ENCODE peak calls at places on chromosomes 4 and X, in five cellular contexts. F is upper lobe of left lung, L is HepG2, X is GM12878, U is K562. A is an unnamed sample. For H3K36me3, the result is how much of the 10 kb centered on the place peaks cover.

GRCh38 chrX:41720125-41720780 is 3.7 kb upstream of the GPR82 start:
- ATAC-seq in F (no peak), L (no peak), X (peak), U (no peak), A (no peak)

GRCh38 chr4:139872274-139872673 is 206.7 kb downstream of the MGST2 start:
- ATAC-seq in F (peak), L (peak), X (no peak), U (no peak), A (no peak)

GRCh38 chr4:72312032-72312650 is 256.9 kb downstream of the ADAMTS3 start:
- ATAC-seq in F (peak), L (peak), X (peak), U (no peak), A (peak)

GRCh38 chr4:25213327-25213979 is 20.4 kb upstream of the PI4K2B start:
- ATAC-seq in F (no peak), L (no peak), X (no peak), U (no peak), A (no peak)

GRCh38 chr4:7381221-7381889 is 53.4 kb downstream of the PSAPL1 start:
- ATAC-seq in F (peak), L (peak), X (no peak), U (peak), A (peak)

GRCh38 chr4:89007338-89007737 is 49.6 kb downstream of the FAM13A start:
- ATAC-seq in F (no peak), L (no peak), X (no peak), U (no peak), A (no peak)

GRCh38 chr4:141229408-141230101 is 8.9 kb downstream of the ZNF330 start:
- ATAC-seq in F (no peak), L (no peak), X (peak), U (no peak), A (no peak)

GRCh38 chrX:112654871-112655270 is 24.9 kb downstream of the LHFPL1 start:
- ATAC-seq in F (no peak), L (no peak), X (peak), U (no peak), A (no peak)

GRCh38 chr4:7734651-7735260 is 204.9 kb downstream of the AFAP1 start:
- ATAC-seq in F (peak), L (no peak), X (no peak), U (no peak), A (no peak)

GRCh38 chrX:37684426-37684825 is 1.2 kb upstream of the XK start:
- ATAC-seq in F (no peak), L (no peak), X (no peak), U (no peak), A (peak)

DNA sequence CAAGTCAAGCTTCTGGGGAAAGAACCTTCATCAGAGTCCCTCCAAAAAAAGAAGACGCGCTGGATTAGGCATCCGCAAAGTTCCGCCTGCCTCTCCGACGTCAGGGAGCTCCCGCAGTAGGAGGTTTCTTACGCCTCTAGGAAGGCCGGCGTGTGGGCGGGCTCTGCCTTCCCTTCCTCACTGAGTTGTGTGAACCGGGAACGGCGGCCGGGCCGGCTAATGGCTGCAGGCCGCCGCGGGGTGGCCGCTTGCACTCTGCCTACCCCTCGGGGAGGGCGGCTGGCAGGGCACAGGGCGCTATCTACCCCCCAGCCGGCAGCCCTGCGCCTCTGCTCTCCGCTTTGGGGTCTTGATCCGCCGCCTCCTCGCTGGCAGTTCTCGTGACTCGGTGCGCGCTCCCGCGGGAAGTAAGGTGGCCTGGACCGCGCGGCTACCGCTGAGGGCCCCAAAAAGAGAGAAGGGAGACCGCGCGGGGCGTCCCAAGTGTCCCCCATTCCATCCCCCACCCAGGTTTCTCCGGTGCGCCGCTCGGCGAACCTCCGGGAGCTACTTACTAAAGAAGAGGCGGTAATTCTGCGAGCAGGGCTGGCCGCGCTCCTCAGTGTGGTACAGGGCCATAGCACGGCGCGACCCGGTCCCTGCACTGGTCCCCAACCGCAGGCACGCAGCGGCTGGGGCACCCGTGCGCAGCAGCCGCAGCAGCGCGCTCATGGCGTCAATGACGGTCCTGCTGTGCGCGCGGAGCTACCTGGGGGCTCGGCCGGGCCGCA is at the start of gene PPA2:
- ATAC-seq in F (peak), L (peak), X (peak), U (peak), A (peak)
- TF ChIP-seq EP300 in F (no peak), L (no peak), X (peak), U (no peak), A (no peak)

GRCh38 chr4:87122252-87122651 is 98.2 kb downstream of the KLHL8 start:
- ATAC-seq in F (peak), L (no peak), X (no peak), U (no peak), A (no peak)
- H3K36me3 ChIP-seq in F (under half), L (under half), X (under half), U (half or more), A (under half)

DNA sequence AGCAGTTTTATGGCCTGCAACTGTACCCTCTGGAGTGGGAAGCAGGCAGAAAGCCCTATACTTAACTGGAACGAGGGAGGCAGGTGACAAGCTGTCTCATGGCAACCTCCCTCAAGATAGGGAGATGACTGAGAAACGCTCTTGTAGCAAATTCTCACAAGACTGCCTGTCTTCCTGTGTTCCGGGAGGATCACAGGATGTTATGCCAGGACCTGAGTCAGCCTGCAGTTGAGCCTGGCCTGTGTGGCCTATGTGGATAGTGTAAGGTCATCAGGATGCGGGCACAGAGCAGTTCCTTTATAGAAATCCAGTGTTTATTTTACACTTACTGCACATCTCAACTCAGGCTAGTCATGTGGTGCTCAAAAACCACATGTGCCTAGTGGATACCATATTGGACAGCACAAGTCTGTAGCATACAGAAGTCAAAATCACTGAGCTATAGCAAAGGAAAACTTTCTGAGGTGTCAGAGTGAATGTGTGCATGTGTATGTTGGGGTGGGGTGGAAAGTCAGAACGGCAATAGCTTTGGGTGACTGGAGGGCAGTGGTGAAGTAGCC is 25.2 kb downstream of the TAF7L start:
- ATAC-seq in F (no peak), L (no peak), X (no peak), U (no peak), A (no peak)
- H3K27ac ChIP-seq in F (no peak), L (no peak), X (no peak), U (no peak), A (no peak)

GRCh38 chrX:138648570-138648969 is 62.9 kb downstream of the FGF13 start:
- ATAC-seq in F (no peak), L (no peak), X (no peak), U (no peak), A (no peak)
- TF ChIP-seq EP300 in F (no peak), L (no peak), X (no peak), U (no peak), A (no peak)

GRCh38 chr4:98908182-98908581 is 20.8 kb downstream of the EIF4E start:
- ATAC-seq in F (no peak), L (no peak), X (no peak), U (peak), A (no peak)

GRCh38 chr4:98903561-98903960 is 25.4 kb downstream of the EIF4E start:
- ATAC-seq in F (no peak), L (no peak), X (no peak), U (no peak), A (no peak)

GRCh38 chr4:98905834-98906233 is 23.1 kb downstream of the EIF4E start:
- ATAC-seq in F (no peak), L (no peak), X (no peak), U (no peak), A (no peak)

GRCh38 chr4:98903963-98904362 is 25.0 kb downstream of the EIF4E start:
- ATAC-seq in F (no peak), L (no peak), X (no peak), U (no peak), A (no peak)

DNA sequence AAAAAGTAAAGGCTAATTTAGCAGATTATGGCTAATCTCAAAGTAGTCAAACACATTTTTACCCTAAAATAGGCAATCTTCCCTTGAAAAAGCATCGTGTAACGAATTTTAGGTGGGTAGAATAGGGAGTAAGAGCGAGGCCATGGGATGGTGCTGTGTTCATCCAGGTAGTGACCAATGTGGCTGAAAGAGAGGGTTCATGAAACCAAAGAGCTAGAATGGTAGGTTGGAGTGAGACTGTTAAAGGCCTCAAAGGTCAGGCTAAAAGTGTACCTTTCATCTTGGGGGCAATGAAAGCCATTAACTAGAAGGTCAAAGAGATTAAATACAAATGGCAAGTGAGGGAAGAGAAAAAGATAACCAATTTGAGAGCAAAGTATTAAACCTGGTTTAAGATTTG is 23.6 kb downstream of the EIF4E start:
- ATAC-seq in F (no peak), L (no peak), X (peak), U (no peak), A (no peak)
- H3K36me3 ChIP-seq in F (under half), L (under half), X (under half), U (half or more), A (under half)

A was measured in gastroesophageal sphincter.